ENCODE peak calls at places on chromosome 12, in four cellular contexts. One of them, this sample, is unnamed.

GRCh38 chr12:54229624-54230212 is 40.9 kb upstream of the SMUG1 start:
- DNase-seq in CD8-positive, alpha-beta T cell: no peak
- DNase-seq in activated naive CD4-positive, alpha-beta T cell treated with anti-CD3 and anti-CD28 coated beads, Interleukin-2, amount 10 ng/mL, durations not matched to agents 7 days and 5 days: no peak
- DNase-seq in occipital lobe: no peak
- DNase-seq in this sample: no peak

GRCh38 chr12:63844391-63845341 is at the start of gene SRGAP1:
- DNase-seq in occipital lobe: peak
- DNase-seq in activated naive CD4-positive, alpha-beta T cell treated with anti-CD3 and anti-CD28 coated beads, Interleukin-2, amount 10 ng/mL, durations not matched to agents 7 days and 5 days: peak
- DNase-seq in CD8-positive, alpha-beta T cell: no peak
- DNase-seq in this sample: no peak

GRCh38 chr12:85367886-85368385 is 87.9 kb downstream of the ALX1 start:
- DNase-seq in CD8-positive, alpha-beta T cell: no peak
- DNase-seq in activated naive CD4-positive, alpha-beta T cell treated with anti-CD3 and anti-CD28 coated beads, Interleukin-2, amount 10 ng/mL, durations not matched to agents 7 days and 5 days: no peak
- DNase-seq in occipital lobe: no peak
- DNase-seq in this sample: no peak

GRCh38 chr12:122501489-122501989 is 807 bp upstream of the ZCCHC8 start:
- DNase-seq in activated naive CD4-positive, alpha-beta T cell treated with anti-CD3 and anti-CD28 coated beads, Interleukin-2, amount 10 ng/mL, durations not matched to agents 7 days and 5 days: no peak
- DNase-seq in CD8-positive, alpha-beta T cell: no peak
- DNase-seq in occipital lobe: no peak
- DNase-seq in this sample: no peak

GRCh38 chr12:47079365-47079893 is at the start of gene PCED1B:
- DNase-seq in activated naive CD4-positive, alpha-beta T cell treated with anti-CD3 and anti-CD28 coated beads, Interleukin-2, amount 10 ng/mL, durations not matched to agents 7 days and 5 days: peak
- DNase-seq in occipital lobe: no peak
- DNase-seq in CD8-positive, alpha-beta T cell: peak
- DNase-seq in this sample: peak

GRCh38 chr12:106228320-106228710 is 19.5 kb downstream of the CKAP4 start:
- DNase-seq in CD8-positive, alpha-beta T cell: no peak
- DNase-seq in activated naive CD4-positive, alpha-beta T cell treated with anti-CD3 and anti-CD28 coated beads, Interleukin-2, amount 10 ng/mL, durations not matched to agents 7 days and 5 days: no peak
- DNase-seq in occipital lobe: no peak
- DNase-seq in this sample: no peak

GRCh38 chr12:76899522-76899921 is 20.7 kb upstream of the CSRP2 start:
- DNase-seq in CD8-positive, alpha-beta T cell: no peak
- DNase-seq in activated naive CD4-positive, alpha-beta T cell treated with anti-CD3 and anti-CD28 coated beads, Interleukin-2, amount 10 ng/mL, durations not matched to agents 7 days and 5 days: no peak
- DNase-seq in occipital lobe: no peak
- DNase-seq in this sample: no peak

GRCh38 chr12:93742086-93742934 is 65.1 kb downstream of the CRADD start:
- DNase-seq in CD8-positive, alpha-beta T cell: peak
- DNase-seq in occipital lobe: peak
- DNase-seq in activated naive CD4-positive, alpha-beta T cell treated with anti-CD3 and anti-CD28 coated beads, Interleukin-2, amount 10 ng/mL, durations not matched to agents 7 days and 5 days: peak
- DNase-seq in this sample: peak

GRCh38 chr12:101793401-101793800 is 37.4 kb downstream of the GNPTAB start:
- DNase-seq in activated naive CD4-positive, alpha-beta T cell treated with anti-CD3 and anti-CD28 coated beads, Interleukin-2, amount 10 ng/mL, durations not matched to agents 7 days and 5 days: no peak
- DNase-seq in CD8-positive, alpha-beta T cell: no peak
- DNase-seq in occipital lobe: no peak
- DNase-seq in this sample: no peak

GRCh38 chr12:3164454-3165310 is 87.5 kb downstream of the TSPAN9 start:
- DNase-seq in activated naive CD4-positive, alpha-beta T cell treated with anti-CD3 and anti-CD28 coated beads, Interleukin-2, amount 10 ng/mL, durations not matched to agents 7 days and 5 days: no peak
- DNase-seq in CD8-positive, alpha-beta T cell: no peak
- DNase-seq in occipital lobe: no peak
- DNase-seq in this sample: no peak

GRCh38 chr12:43347026-43347425 is 205.0 kb downstream of the ADAMTS20 start:
- DNase-seq in CD8-positive, alpha-beta T cell: no peak
- DNase-seq in activated naive CD4-positive, alpha-beta T cell treated with anti-CD3 and anti-CD28 coated beads, Interleukin-2, amount 10 ng/mL, durations not matched to agents 7 days and 5 days: no peak
- DNase-seq in occipital lobe: no peak
- DNase-seq in this sample: no peak

GRCh38 chr12:115046805-115047204 is 362.8 kb upstream of the TBX3 start:
- DNase-seq in occipital lobe: no peak
- DNase-seq in activated naive CD4-positive, alpha-beta T cell treated with anti-CD3 and anti-CD28 coated beads, Interleukin-2, amount 10 ng/mL, durations not matched to agents 7 days and 5 days: no peak
- DNase-seq in CD8-positive, alpha-beta T cell: no peak
- DNase-seq in this sample: no peak

GRCh38 chr12:8449293-8449944 is 6.3 kb upstream of the CLEC6A start:
- DNase-seq in CD8-positive, alpha-beta T cell: no peak
- DNase-seq in occipital lobe: no peak
- DNase-seq in activated naive CD4-positive, alpha-beta T cell treated with anti-CD3 and anti-CD28 coated beads, Interleukin-2, amount 10 ng/mL, durations not matched to agents 7 days and 5 days: no peak
- DNase-seq in this sample: no peak

GRCh38 chr12:57069522-57069921 is 9.1 kb downstream of the NEMP1 start:
- DNase-seq in activated naive CD4-positive, alpha-beta T cell treated with anti-CD3 and anti-CD28 coated beads, Interleukin-2, amount 10 ng/mL, durations not matched to agents 7 days and 5 days: peak
- DNase-seq in occipital lobe: peak
- DNase-seq in CD8-positive, alpha-beta T cell: no peak
- DNase-seq in this sample: peak

This sample was measured in central memory CD4-positive, alpha-beta T cell.